ENCODE peak calls at places on chromosome 18, in nine cellular contexts. One of them, this sample, is unnamed.

GRCh38 chr18:21955757-21956652 is 213.4 kb upstream of the GATA6 start:
- DNase-seq in astrocyte of the spinal cord: peak; percentile 59
- DNase-seq in A549: peak; percentile 59
- DNase-seq in NB4: peak; percentile 66
- DNase-seq in PC-9: peak; percentile 41
- DNase-seq in endodermal cell: peak; percentile 91
- DNase-seq in upper lobe of right lung: peak; percentile 91
- DNase-seq in mucosa of descending colon: peak; percentile 90
- DNase-seq in fibroblast of lung: peak; percentile 39
- DNase-seq in this sample: no peak

GRCh38 chr18:10190564-10190963 is 263.9 kb upstream of the APCDD1 start:
- DNase-seq in mucosa of descending colon: no peak
- DNase-seq in endodermal cell: no peak
- DNase-seq in astrocyte of the spinal cord: peak; percentile 75
- DNase-seq in A549: no peak
- DNase-seq in upper lobe of right lung: no peak
- DNase-seq in PC-9: no peak
- DNase-seq in NB4: no peak
- DNase-seq in fibroblast of lung: peak; percentile 95
- DNase-seq in this sample: peak; percentile 33

GRCh38 chr18:69956037-69956436 is 8.4 kb upstream of the CD226 start:
- DNase-seq in A549: no peak
- DNase-seq in PC-9: no peak
- DNase-seq in upper lobe of right lung: no peak
- DNase-seq in fibroblast of lung: no peak
- DNase-seq in mucosa of descending colon: no peak
- DNase-seq in astrocyte of the spinal cord: no peak
- DNase-seq in endodermal cell: no peak
- DNase-seq in NB4: no peak
- DNase-seq in this sample: no peak

GRCh38 chr18:36419188-36419912 is 121.8 kb downstream of the FHOD3 start:
- DNase-seq in endodermal cell: no peak
- DNase-seq in A549: no peak
- DNase-seq in PC-9: no peak
- DNase-seq in fibroblast of lung: no peak
- DNase-seq in astrocyte of the spinal cord: no peak
- DNase-seq in upper lobe of right lung: no peak
- DNase-seq in mucosa of descending colon: no peak
- DNase-seq in NB4: no peak
- DNase-seq in this sample: no peak

GRCh38 chr18:4455113-4455811 is at the start of gene DLGAP1:
- DNase-seq in NB4: no peak
- DNase-seq in A549: no peak
- DNase-seq in astrocyte of the spinal cord: peak; percentile 64
- DNase-seq in PC-9: no peak
- DNase-seq in fibroblast of lung: peak; percentile 71
- DNase-seq in upper lobe of right lung: peak; percentile 88
- DNase-seq in mucosa of descending colon: peak; percentile 76
- DNase-seq in endodermal cell: peak; percentile 92
- DNase-seq in this sample: no peak

GRCh38 chr18:9696112-9696511 is 12.0 kb upstream of the RAB31 start:
- DNase-seq in fibroblast of lung: no peak
- DNase-seq in astrocyte of the spinal cord: peak; percentile 30
- DNase-seq in upper lobe of right lung: no peak
- DNase-seq in NB4: peak; percentile 46
- DNase-seq in endodermal cell: no peak
- DNase-seq in A549: no peak
- DNase-seq in PC-9: no peak
- DNase-seq in mucosa of descending colon: no peak
- DNase-seq in this sample: no peak

GRCh38 chr18:77178559-77178958 is 46.0 kb upstream of the MBP start:
- DNase-seq in endodermal cell: no peak
- DNase-seq in NB4: no peak
- DNase-seq in astrocyte of the spinal cord: no peak
- DNase-seq in PC-9: no peak
- DNase-seq in A549: no peak
- DNase-seq in fibroblast of lung: peak; percentile 24
- DNase-seq in mucosa of descending colon: no peak
- DNase-seq in upper lobe of right lung: no peak
- DNase-seq in this sample: no peak

GRCh38 chr18:70046796-70047195 is 99.1 kb upstream of the CD226 start:
- DNase-seq in upper lobe of right lung: no peak
- DNase-seq in mucosa of descending colon: no peak
- DNase-seq in PC-9: no peak
- DNase-seq in endodermal cell: no peak
- DNase-seq in astrocyte of the spinal cord: no peak
- DNase-seq in A549: no peak
- DNase-seq in fibroblast of lung: peak; percentile 40
- DNase-seq in NB4: no peak
- DNase-seq in this sample: no peak

GRCh38 chr18:37568671-37569070 is 3.1 kb upstream of the CELF4 start:
- DNase-seq in A549: no peak
- DNase-seq in PC-9: no peak
- DNase-seq in astrocyte of the spinal cord: no peak
- DNase-seq in endodermal cell: peak; percentile 31
- DNase-seq in NB4: no peak
- DNase-seq in mucosa of descending colon: no peak
- DNase-seq in upper lobe of right lung: no peak
- DNase-seq in fibroblast of lung: no peak
- DNase-seq in this sample: no peak

GRCh38 chr18:55362303-55362702 is 225.7 kb downstream of the TCF4 start:
- DNase-seq in mucosa of descending colon: no peak
- DNase-seq in upper lobe of right lung: no peak
- DNase-seq in fibroblast of lung: no peak
- DNase-seq in astrocyte of the spinal cord: no peak
- DNase-seq in endodermal cell: no peak
- DNase-seq in PC-9: no peak
- DNase-seq in NB4: no peak
- DNase-seq in A549: no peak
- DNase-seq in this sample: no peak

GRCh38 chr18:41226186-41226585 is 728.8 kb upstream of the PIK3C3 start:
- DNase-seq in endodermal cell: no peak
- DNase-seq in PC-9: no peak
- DNase-seq in fibroblast of lung: peak; percentile 87
- DNase-seq in astrocyte of the spinal cord: peak; percentile 67
- DNase-seq in mucosa of descending colon: no peak
- DNase-seq in A549: no peak
- DNase-seq in upper lobe of right lung: no peak
- DNase-seq in NB4: no peak
- DNase-seq in this sample: peak; percentile 16

GRCh38 chr18:47932603-47933002 is 2.1 kb upstream of the SMAD2 start:
- DNase-seq in fibroblast of lung: no peak
- DNase-seq in upper lobe of right lung: no peak
- DNase-seq in astrocyte of the spinal cord: no peak
- DNase-seq in PC-9: no peak
- DNase-seq in endodermal cell: no peak
- DNase-seq in mucosa of descending colon: no peak
- DNase-seq in A549: peak; percentile 63
- DNase-seq in NB4: peak; percentile 91
- DNase-seq in this sample: no peak

GRCh38 chr18:47930844-47931706 is 616 bp upstream of the SMAD2 start:
- DNase-seq in PC-9: peak; percentile 88
- DNase-seq in A549: peak; percentile 96
- DNase-seq in upper lobe of right lung: peak; percentile 99
- DNase-seq in endodermal cell: peak; percentile 97
- DNase-seq in NB4: peak; percentile 98
- DNase-seq in astrocyte of the spinal cord: peak; percentile 98
- DNase-seq in fibroblast of lung: peak; percentile 95
- DNase-seq in mucosa of descending colon: peak; percentile 97
- DNase-seq in this sample: peak; percentile 45

GRCh38 chr18:47931707-47932103 is 1.2 kb upstream of the SMAD2 start:
- DNase-seq in endodermal cell: no peak
- DNase-seq in fibroblast of lung: no peak
- DNase-seq in A549: peak; percentile 76
- DNase-seq in PC-9: peak; percentile 36
- DNase-seq in mucosa of descending colon: peak; percentile 52
- DNase-seq in NB4: peak; percentile 90
- DNase-seq in upper lobe of right lung: peak; percentile 65
- DNase-seq in astrocyte of the spinal cord: peak; percentile 28
- DNase-seq in this sample: no peak

GRCh38 chr18:47930086-47930843 is at the start of gene SMAD2:
- DNase-seq in astrocyte of the spinal cord: peak; percentile 71
- DNase-seq in fibroblast of lung: peak; percentile 75
- DNase-seq in A549: peak; percentile 89
- DNase-seq in NB4: peak; percentile 87
- DNase-seq in mucosa of descending colon: peak; percentile 91
- DNase-seq in endodermal cell: peak; percentile 97
- DNase-seq in PC-9: peak; percentile 70
- DNase-seq in upper lobe of right lung: peak; percentile 94
- DNase-seq in this sample: no peak

GRCh38 chr18:47932170-47932569 is 1.7 kb upstream of the SMAD2 start:
- DNase-seq in astrocyte of the spinal cord: no peak
- DNase-seq in fibroblast of lung: no peak
- DNase-seq in endodermal cell: no peak
- DNase-seq in NB4: no peak
- DNase-seq in upper lobe of right lung: no peak
- DNase-seq in A549: no peak
- DNase-seq in PC-9: no peak
- DNase-seq in mucosa of descending colon: no peak
- DNase-seq in this sample: no peak
- H3K4me3 ChIP-seq in astrocyte of the spinal cord: no peak overlapping the region
- H3K4me3 ChIP-seq in fibroblast of lung: no peak overlapping the region
- H3K4me3 ChIP-seq in endodermal cell: peak overlapping the region; percentile 75
- H3K4me3 ChIP-seq in NB4: peak overlapping the region; percentile 63
- H3K4me3 ChIP-seq in upper lobe of right lung: peak overlapping the region; percentile 78
- H3K4me3 ChIP-seq in A549: peak overlapping the region; percentile 87
- H3K4me3 ChIP-seq in PC-9: peak overlapping the region; percentile 68
- H3K4me3 ChIP-seq in mucosa of descending colon: no peak overlapping the region
- H3K4me3 ChIP-seq in this sample: no peak overlapping the region

GRCh38 chr18:7221424-7222155 is 9.3 kb upstream of the LRRC30 start:
- DNase-seq in fibroblast of lung: peak; percentile 62
- DNase-seq in A549: peak; percentile 79
- DNase-seq in NB4: peak; percentile 63
- DNase-seq in mucosa of descending colon: no peak
- DNase-seq in upper lobe of right lung: no peak
- DNase-seq in astrocyte of the spinal cord: peak; percentile 66
- DNase-seq in endodermal cell: peak; percentile 92
- DNase-seq in PC-9: peak; percentile 35
- DNase-seq in this sample: peak; percentile 14
- TF ChIP-seq CTCF in fibroblast of lung: peak; percentile 92
- TF ChIP-seq CTCF in A549: peak; percentile 74
- TF ChIP-seq CTCF in NB4: peak; percentile 79
- TF ChIP-seq CTCF in mucosa of descending colon: no peak
- TF ChIP-seq CTCF in upper lobe of right lung: peak; percentile 72
- TF ChIP-seq CTCF in astrocyte of the spinal cord: peak; percentile 91
- TF ChIP-seq CTCF in endodermal cell: peak; percentile 94
- TF ChIP-seq CTCF in PC-9: peak; percentile 76
- TF ChIP-seq CTCF in this sample: peak; percentile 84

GRCh38 chr18:25979358-25979727 is 111.1 kb downstream of the SS18 start:
- DNase-seq in mucosa of descending colon: no peak
- DNase-seq in PC-9: no peak
- DNase-seq in NB4: no peak
- DNase-seq in fibroblast of lung: no peak
- DNase-seq in A549: no peak
- DNase-seq in upper lobe of right lung: no peak
- DNase-seq in astrocyte of the spinal cord: no peak
- DNase-seq in endodermal cell: no peak
- DNase-seq in this sample: no peak
- H3K4me3 ChIP-seq in mucosa of descending colon: no peak overlapping the region
- H3K4me3 ChIP-seq in PC-9: no peak overlapping the region
- H3K4me3 ChIP-seq in NB4: no peak overlapping the region
- H3K4me3 ChIP-seq in fibroblast of lung: no peak overlapping the region
- H3K4me3 ChIP-seq in A549: no peak overlapping the region
- H3K4me3 ChIP-seq in upper lobe of right lung: no peak overlapping the region
- H3K4me3 ChIP-seq in astrocyte of the spinal cord: no peak overlapping the region
- H3K4me3 ChIP-seq in endodermal cell: no peak overlapping the region
- H3K4me3 ChIP-seq in this sample: no peak overlapping the region

GRCh38 chr18:11728247-11728646 is 39.2 kb downstream of the GNAL start:
- DNase-seq in astrocyte of the spinal cord: peak; percentile 15
- DNase-seq in NB4: peak; percentile 48
- DNase-seq in PC-9: no peak
- DNase-seq in upper lobe of right lung: no peak
- DNase-seq in A549: peak; percentile 57
- DNase-seq in fibroblast of lung: peak; percentile 13
- DNase-seq in mucosa of descending colon: no peak
- DNase-seq in endodermal cell: peak; percentile 79
- DNase-seq in this sample: no peak
- TF ChIP-seq CTCF in astrocyte of the spinal cord: peak; percentile 38
- TF ChIP-seq CTCF in NB4: peak; percentile 23
- TF ChIP-seq CTCF in PC-9: peak; percentile 21
- TF ChIP-seq CTCF in upper lobe of right lung: no peak
- TF ChIP-seq CTCF in A549: peak; percentile 34
- TF ChIP-seq CTCF in fibroblast of lung: peak; percentile 27
- TF ChIP-seq CTCF in mucosa of descending colon: no peak
- TF ChIP-seq CTCF in endodermal cell: peak; percentile 73
- TF ChIP-seq CTCF in this sample: peak; percentile 2

GRCh38 chr18:60873708-60874107 is 459.5 kb upstream of the CDH20 start:
- DNase-seq in PC-9: no peak
- DNase-seq in endodermal cell: no peak
- DNase-seq in upper lobe of right lung: no peak
- DNase-seq in NB4: no peak
- DNase-seq in astrocyte of the spinal cord: peak; percentile 36
- DNase-seq in mucosa of descending colon: no peak
- DNase-seq in A549: no peak
- DNase-seq in fibroblast of lung: peak; percentile 24
- DNase-seq in this sample: no peak
- H3K4me3 ChIP-seq in PC-9: no peak overlapping the region
- H3K4me3 ChIP-seq in endodermal cell: no peak overlapping the region
- H3K4me3 ChIP-seq in upper lobe of right lung: no peak overlapping the region
- H3K4me3 ChIP-seq in NB4: no peak overlapping the region
- H3K4me3 ChIP-seq in astrocyte of the spinal cord: no peak overlapping the region
- H3K4me3 ChIP-seq in mucosa of descending colon: no peak overlapping the region
- H3K4me3 ChIP-seq in A549: no peak overlapping the region
- H3K4me3 ChIP-seq in fibroblast of lung: no peak overlapping the region
- H3K4me3 ChIP-seq in this sample: no peak overlapping the region

This sample was measured in AG04449.